ENCODE peak calls at places on chromosomes 7 and 10, in five cellular contexts. One of them, this sample, is unnamed. For H3K4me1, the result is how much of the 10 kb centered on the place peaks cover.

GRCh38 chr7:123004931-123005330 is 9.4 kb upstream of the TAS2R16 start:
- DNase-seq in effector memory CD4-positive, alpha-beta T cell: no peak
- DNase-seq in stomach: no peak
- DNase-seq in aorta: no peak
- DNase-seq in CD4-positive, alpha-beta memory T cell: no peak
- DNase-seq in this sample: no peak

GRCh38 chr7:43824963-43825362 is 44.4 kb downstream of the MRPS24 start:
- DNase-seq in CD4-positive, alpha-beta memory T cell: no peak
- DNase-seq in aorta: no peak
- DNase-seq in stomach: no peak
- DNase-seq in effector memory CD4-positive, alpha-beta T cell: no peak
- DNase-seq in this sample: no peak

GRCh38 chr10:12221323-12222298 is 25.6 kb downstream of the CDC123 start:
- DNase-seq in stomach: no peak
- DNase-seq in aorta: no peak
- DNase-seq in CD4-positive, alpha-beta memory T cell: no peak
- DNase-seq in effector memory CD4-positive, alpha-beta T cell: no peak
- DNase-seq in this sample: no peak

GRCh38 chr10:101974091-101974799 is 81.7 kb downstream of the ARMH3 start:
- DNase-seq in CD4-positive, alpha-beta memory T cell: no peak
- DNase-seq in stomach: no peak
- DNase-seq in effector memory CD4-positive, alpha-beta T cell: no peak
- DNase-seq in aorta: no peak
- DNase-seq in this sample: no peak

GRCh38 chr10:62805139-62806092 is 896 bp downstream of the ADO start:
- DNase-seq in effector memory CD4-positive, alpha-beta T cell: peak
- DNase-seq in stomach: no peak
- DNase-seq in aorta: no peak
- DNase-seq in CD4-positive, alpha-beta memory T cell: peak
- DNase-seq in this sample: no peak

GRCh38 chr10:30036341-30036740 is 23.0 kb downstream of the JCAD start:
- DNase-seq in stomach: no peak
- DNase-seq in aorta: no peak
- DNase-seq in CD4-positive, alpha-beta memory T cell: no peak
- DNase-seq in effector memory CD4-positive, alpha-beta T cell: no peak
- DNase-seq in this sample: no peak

GRCh38 chr10:6197274-6197673 is 5.5 kb upstream of the PFKFB3 start:
- DNase-seq in CD4-positive, alpha-beta memory T cell: no peak
- DNase-seq in effector memory CD4-positive, alpha-beta T cell: no peak
- DNase-seq in stomach: no peak
- DNase-seq in aorta: no peak
- DNase-seq in this sample: no peak

GRCh38 chr7:151794508-151795167 is 82.3 kb downstream of the PRKAG2 start:
- DNase-seq in CD4-positive, alpha-beta memory T cell: no peak
- DNase-seq in stomach: no peak
- DNase-seq in aorta: peak
- DNase-seq in effector memory CD4-positive, alpha-beta T cell: no peak
- DNase-seq in this sample: no peak

GRCh38 chr7:118285358-118285757 is 60.9 kb downstream of the ANKRD7 start:
- DNase-seq in CD4-positive, alpha-beta memory T cell: no peak
- DNase-seq in stomach: no peak
- DNase-seq in aorta: no peak
- DNase-seq in effector memory CD4-positive, alpha-beta T cell: no peak
- DNase-seq in this sample: no peak

GRCh38 chr7:88881136-88881535 is 85.6 kb upstream of the TEX47 start:
- DNase-seq in aorta: no peak
- DNase-seq in CD4-positive, alpha-beta memory T cell: no peak
- DNase-seq in stomach: no peak
- DNase-seq in effector memory CD4-positive, alpha-beta T cell: no peak
- DNase-seq in this sample: no peak

GRCh38 chr7:150977382-150978135 is 562 bp downstream of the KCNH2 start:
- DNase-seq in aorta: no peak
- DNase-seq in stomach: no peak
- DNase-seq in CD4-positive, alpha-beta memory T cell: peak
- DNase-seq in effector memory CD4-positive, alpha-beta T cell: no peak
- DNase-seq in this sample: no peak

GRCh38 chr10:114376523-114376922 is 27.8 kb downstream of the AFAP1L2 start:
- DNase-seq in aorta: no peak
- DNase-seq in stomach: no peak
- DNase-seq in CD4-positive, alpha-beta memory T cell: no peak
- DNase-seq in effector memory CD4-positive, alpha-beta T cell: no peak
- DNase-seq in this sample: no peak

GRCh38 chr10:79299397-79300370 is 47.6 kb upstream of the PPIF start:
- DNase-seq in aorta: peak
- DNase-seq in CD4-positive, alpha-beta memory T cell: no peak
- DNase-seq in stomach: no peak
- DNase-seq in effector memory CD4-positive, alpha-beta T cell: no peak
- DNase-seq in this sample: no peak

GRCh38 chr7:42350801-42351200 is 113.8 kb upstream of the GLI3 start:
- DNase-seq in aorta: no peak
- DNase-seq in CD4-positive, alpha-beta memory T cell: no peak
- DNase-seq in effector memory CD4-positive, alpha-beta T cell: no peak
- DNase-seq in stomach: no peak
- DNase-seq in this sample: no peak

GRCh38 chr7:121019018-121019417 is 30.5 kb downstream of the CPED1 start:
- DNase-seq in effector memory CD4-positive, alpha-beta T cell: no peak
- DNase-seq in aorta: no peak
- DNase-seq in stomach: no peak
- DNase-seq in CD4-positive, alpha-beta memory T cell: no peak
- DNase-seq in this sample: no peak

GRCh38 chr7:129902788-129903422 is 49.9 kb downstream of the UBE2H start:
- DNase-seq in CD4-positive, alpha-beta memory T cell: no peak
- DNase-seq in aorta: no peak
- DNase-seq in effector memory CD4-positive, alpha-beta T cell: no peak
- DNase-seq in stomach: no peak
- DNase-seq in this sample: no peak

GRCh38 chr10:62306663-62307062 is 38.0 kb upstream of the RTKN2 start:
- DNase-seq in stomach: no peak
- DNase-seq in CD4-positive, alpha-beta memory T cell: no peak
- DNase-seq in effector memory CD4-positive, alpha-beta T cell: no peak
- DNase-seq in aorta: peak
- DNase-seq in this sample: no peak

GRCh38 chr7:143216151-143216550 is 5.7 kb upstream of the TAS2R40 start:
- DNase-seq in aorta: no peak
- DNase-seq in CD4-positive, alpha-beta memory T cell: no peak
- DNase-seq in stomach: no peak
- DNase-seq in effector memory CD4-positive, alpha-beta T cell: no peak
- DNase-seq in this sample: no peak

GRCh38 chr10:80660736-80661135 is 123.0 kb downstream of the SH2D4B start:
- DNase-seq in stomach: no peak
- DNase-seq in aorta: peak
- DNase-seq in CD4-positive, alpha-beta memory T cell: no peak
- DNase-seq in effector memory CD4-positive, alpha-beta T cell: no peak
- DNase-seq in this sample: no peak

GRCh38 chr7:84372155-84372621 is 177.6 kb upstream of the SEMA3A start:
- DNase-seq in effector memory CD4-positive, alpha-beta T cell: no peak
- DNase-seq in stomach: no peak
- DNase-seq in CD4-positive, alpha-beta memory T cell: no peak
- DNase-seq in aorta: no peak
- DNase-seq in this sample: peak

GRCh38 chr10:72276421-72277339 is 3.0 kb downstream of the DDIT4 start:
- DNase-seq in aorta: no peak
- DNase-seq in CD4-positive, alpha-beta memory T cell: no peak
- DNase-seq in effector memory CD4-positive, alpha-beta T cell: no peak
- DNase-seq in stomach: peak
- DNase-seq in this sample: peak

GRCh38 chr10:17744395-17744841 is 7.6 kb upstream of the TMEM236 start:
- DNase-seq in aorta: no peak
- DNase-seq in stomach: no peak
- DNase-seq in CD4-positive, alpha-beta memory T cell: no peak
- DNase-seq in effector memory CD4-positive, alpha-beta T cell: no peak
- DNase-seq in this sample: no peak

GRCh38 chr10:63711361-63711760 is 190.2 kb downstream of the REEP3 start:
- DNase-seq in stomach: peak
- DNase-seq in CD4-positive, alpha-beta memory T cell: no peak
- DNase-seq in aorta: peak
- DNase-seq in effector memory CD4-positive, alpha-beta T cell: no peak
- DNase-seq in this sample: no peak

GRCh38 chr7:157413881-157414701 is 77.3 kb downstream of the DNAJB6 start:
- DNase-seq in effector memory CD4-positive, alpha-beta T cell: no peak
- DNase-seq in aorta: no peak
- DNase-seq in CD4-positive, alpha-beta memory T cell: peak
- DNase-seq in stomach: no peak
- DNase-seq in this sample: no peak

GRCh38 chr10:129909080-129909479 is 55.0 kb downstream of the EBF3 start:
- DNase-seq in CD4-positive, alpha-beta memory T cell: no peak
- DNase-seq in stomach: no peak
- DNase-seq in aorta: no peak
- DNase-seq in effector memory CD4-positive, alpha-beta T cell: no peak
- DNase-seq in this sample: no peak

GRCh38 chr10:4684434-4684833 is 141.6 kb upstream of the AKR1E2 start:
- DNase-seq in CD4-positive, alpha-beta memory T cell: no peak
- DNase-seq in stomach: no peak
- DNase-seq in effector memory CD4-positive, alpha-beta T cell: no peak
- DNase-seq in aorta: no peak
- DNase-seq in this sample: no peak

GRCh38 chr10:4686644-4686996 is 139.4 kb upstream of the AKR1E2 start:
- DNase-seq in effector memory CD4-positive, alpha-beta T cell: no peak
- DNase-seq in aorta: no peak
- DNase-seq in stomach: no peak
- DNase-seq in CD4-positive, alpha-beta memory T cell: no peak
- DNase-seq in this sample: no peak

GRCh38 chr10:4685495-4685894 is 140.5 kb upstream of the AKR1E2 start:
- DNase-seq in CD4-positive, alpha-beta memory T cell: no peak
- DNase-seq in effector memory CD4-positive, alpha-beta T cell: no peak
- DNase-seq in aorta: no peak
- DNase-seq in stomach: no peak
- DNase-seq in this sample: no peak

GRCh38 chr10:4687397-4687796 is 138.6 kb upstream of the AKR1E2 start:
- DNase-seq in effector memory CD4-positive, alpha-beta T cell: no peak
- DNase-seq in stomach: no peak
- DNase-seq in CD4-positive, alpha-beta memory T cell: no peak
- DNase-seq in aorta: no peak
- DNase-seq in this sample: no peak

DNA sequence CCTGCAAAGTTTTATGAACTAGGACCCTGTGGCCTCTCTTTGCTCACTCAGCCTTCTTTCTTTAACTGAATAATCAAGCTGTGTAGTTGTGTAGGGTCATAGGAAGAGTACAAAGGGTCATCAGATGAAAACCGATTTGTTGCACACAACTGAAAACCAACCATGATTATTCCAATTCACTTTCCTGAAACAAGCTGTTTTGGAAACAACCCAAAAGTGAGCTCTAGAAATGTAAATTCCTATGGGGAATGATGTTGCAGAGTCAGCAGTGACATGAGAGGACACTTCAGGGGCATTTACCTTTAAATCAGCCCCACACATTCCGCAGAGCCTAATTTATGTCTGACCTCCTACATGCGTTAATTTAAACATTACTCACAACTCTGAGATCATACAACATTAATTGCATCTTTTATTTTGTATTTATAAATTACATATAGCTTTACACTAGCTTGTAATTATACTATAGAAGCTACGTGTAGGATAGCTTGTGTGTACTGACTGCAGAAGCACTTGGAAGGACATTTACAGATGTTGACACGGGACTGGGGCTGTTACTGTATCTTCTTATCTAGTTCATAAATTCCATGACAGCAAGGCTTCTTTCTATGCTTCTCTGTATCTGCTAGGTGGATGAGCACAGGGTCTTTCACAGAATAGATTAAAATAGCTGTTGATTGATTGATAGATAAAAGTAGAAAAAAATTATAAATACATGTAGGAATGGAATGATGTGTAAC is 139.9 kb upstream of the AKR1E2 start:
- DNase-seq in effector memory CD4-positive, alpha-beta T cell: no peak
- DNase-seq in stomach: no peak
- DNase-seq in aorta: no peak
- DNase-seq in CD4-positive, alpha-beta memory T cell: no peak
- DNase-seq in this sample: no peak
- H3K27ac ChIP-seq in effector memory CD4-positive, alpha-beta T cell: no peak
- H3K27ac ChIP-seq in stomach: no peak
- H3K27ac ChIP-seq in aorta: no peak
- H3K27ac ChIP-seq in CD4-positive, alpha-beta memory T cell: no peak
- H3K27ac ChIP-seq in this sample: peak

DNA sequence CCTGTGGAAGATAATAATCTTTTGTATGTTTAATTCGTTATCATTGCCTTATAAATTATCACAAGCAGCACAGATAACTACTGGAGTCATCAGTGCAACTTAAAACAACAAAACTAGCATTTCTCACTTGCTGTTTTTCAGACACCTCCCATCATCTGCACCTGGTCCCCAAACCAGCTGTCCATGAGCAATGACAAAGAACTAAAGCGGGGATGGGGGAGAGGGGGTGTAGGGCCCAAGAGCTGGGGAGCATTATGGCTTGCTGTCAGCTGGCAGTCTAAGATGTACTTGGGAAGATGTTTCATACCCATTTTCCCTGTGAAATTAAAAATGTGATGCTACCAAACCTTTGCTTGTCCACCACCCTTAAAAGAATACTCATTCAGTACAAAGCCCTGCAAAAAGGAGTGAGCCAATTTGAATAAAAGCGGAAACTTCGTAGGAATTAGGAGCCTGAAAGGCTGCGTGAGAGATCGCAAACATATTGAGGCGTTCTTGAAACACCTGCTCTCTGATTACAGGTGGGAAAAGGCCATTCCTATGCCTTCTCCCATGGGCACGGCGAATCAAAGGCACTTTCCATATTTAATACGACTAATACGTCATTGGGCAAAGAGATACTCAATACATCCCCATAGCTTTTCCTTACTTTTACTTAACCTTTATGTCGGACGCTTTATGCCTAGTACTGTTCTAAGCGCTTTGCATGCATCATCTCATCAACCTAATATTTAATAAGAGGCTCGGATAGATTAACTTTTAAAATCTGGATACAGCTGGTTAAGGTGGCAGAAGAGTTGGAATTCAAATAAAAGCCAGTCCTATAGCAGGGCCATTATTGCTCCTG is 31.0 kb upstream of the KMT2E start:
- DNase-seq in CD4-positive, alpha-beta memory T cell: peak
- DNase-seq in stomach: no peak
- DNase-seq in effector memory CD4-positive, alpha-beta T cell: no peak
- DNase-seq in aorta: no peak
- DNase-seq in this sample: no peak
- H3K4me1 ChIP-seq in CD4-positive, alpha-beta memory T cell: under half
- H3K4me1 ChIP-seq in stomach: half or more
- H3K4me1 ChIP-seq in effector memory CD4-positive, alpha-beta T cell: under half
- H3K4me1 ChIP-seq in aorta: under half
- H3K4me1 ChIP-seq in this sample: under half

GRCh38 chr10:60511823-60512222 is 122.1 kb upstream of the ANK3 start:
- DNase-seq in aorta: no peak
- DNase-seq in effector memory CD4-positive, alpha-beta T cell: no peak
- DNase-seq in stomach: no peak
- DNase-seq in CD4-positive, alpha-beta memory T cell: no peak
- DNase-seq in this sample: no peak

GRCh38 chr10:60513281-60513680 is 123.6 kb upstream of the ANK3 start:
- DNase-seq in effector memory CD4-positive, alpha-beta T cell: no peak
- DNase-seq in CD4-positive, alpha-beta memory T cell: no peak
- DNase-seq in stomach: no peak
- DNase-seq in aorta: no peak
- DNase-seq in this sample: no peak

GRCh38 chr10:60508037-60508436 is 118.4 kb upstream of the ANK3 start:
- DNase-seq in effector memory CD4-positive, alpha-beta T cell: no peak
- DNase-seq in stomach: no peak
- DNase-seq in aorta: no peak
- DNase-seq in CD4-positive, alpha-beta memory T cell: no peak
- DNase-seq in this sample: no peak

GRCh38 chr10:60508831-60509230 is 119.2 kb upstream of the ANK3 start:
- DNase-seq in aorta: no peak
- DNase-seq in stomach: no peak
- DNase-seq in effector memory CD4-positive, alpha-beta T cell: no peak
- DNase-seq in CD4-positive, alpha-beta memory T cell: no peak
- DNase-seq in this sample: no peak
- H3K27ac ChIP-seq in aorta: no peak
- H3K27ac ChIP-seq in stomach: no peak
- H3K27ac ChIP-seq in effector memory CD4-positive, alpha-beta T cell: no peak
- H3K27ac ChIP-seq in CD4-positive, alpha-beta memory T cell: no peak
- H3K27ac ChIP-seq in this sample: no peak

GRCh38 chr7:24704311-24704710 is 53.0 kb downstream of the GSDME start:
- DNase-seq in stomach: no peak
- DNase-seq in CD4-positive, alpha-beta memory T cell: no peak
- DNase-seq in effector memory CD4-positive, alpha-beta T cell: no peak
- DNase-seq in aorta: no peak
- DNase-seq in this sample: no peak
- H3K4me1 ChIP-seq in stomach: under half
- H3K4me1 ChIP-seq in CD4-positive, alpha-beta memory T cell: under half
- H3K4me1 ChIP-seq in effector memory CD4-positive, alpha-beta T cell: under half
- H3K4me1 ChIP-seq in aorta: under half
- H3K4me1 ChIP-seq in this sample: under half